ENCODE peak calls at places on chromosomes 11 and 22, in eight cellular contexts. T is dorsolateral prefrontal cortex; A is CD4-positive, alpha-beta T cell; Q is CD8-positive, alpha-beta T cell; S is uterus; W is A549; V is tibial artery; D is heart left ventricle. Z is an unnamed sample.

GRCh38 chr11:45301537-45302246 is 15.6 kb upstream of the SYT13 start:
- DNase-seq in T (no peak), A (no peak), Q (no peak), S (no peak), W (no peak), V (no peak), D (no peak), Z (no peak)

GRCh38 chr11:35736952-35737351 is 74.4 kb downstream of the TRIM44 start:
- DNase-seq in T (no peak), A (no peak), Q (no peak), S (no peak), W (no peak), V (no peak), D (no peak), Z (no peak)

GRCh38 chr22:41782316-41782715 is 18.2 kb upstream of the CCDC134 start:
- DNase-seq in T (peak; percentile 36), A (no peak), Q (peak; percentile 54), S (no peak), W (no peak), V (no peak), D (no peak), Z (no peak)

GRCh38 chr11:64564947-64565889 is 25.8 kb upstream of the SLC22A12 start:
- DNase-seq in T (no peak), A (no peak), Q (no peak), S (no peak), W (peak; percentile 17), V (peak; percentile 57), D (no peak), Z (no peak)

GRCh38 chr11:44629732-44630345 is 64.4 kb downstream of the CD82 start:
- DNase-seq in T (no peak), A (no peak), Q (no peak), S (no peak), W (no peak), V (peak; percentile 37), D (no peak), Z (no peak)

GRCh38 chr22:38230916-38231315 is 29.1 kb downstream of the MAFF start:
- DNase-seq in T (no peak), A (no peak), Q (no peak), S (no peak), W (no peak), V (no peak), D (no peak), Z (no peak)

GRCh38 chr11:72398058-72398758 is 36.1 kb downstream of the CLPB start:
- DNase-seq in T (no peak), A (no peak), Q (peak; percentile 7), S (no peak), W (no peak), V (no peak), D (no peak), Z (no peak)

GRCh38 chr11:131985769-131986393 is 615.5 kb downstream of the NTM start:
- DNase-seq in T (no peak), A (no peak), Q (no peak), S (no peak), W (no peak), V (no peak), D (no peak), Z (no peak)

GRCh38 chr22:30435674-30436126 is 10.1 kb downstream of the MTFP1 start:
- DNase-seq in T (no peak), A (peak; percentile 79), Q (peak; percentile 89), S (peak; percentile 24), W (no peak), V (no peak), D (peak; percentile 47), Z (no peak)

GRCh38 chr11:33869511-33870422 is 22.1 kb downstream of the LMO2 start:
- DNase-seq in T (peak; percentile 24), A (no peak), Q (no peak), S (peak; percentile 19), W (peak; percentile 14), V (peak; percentile 77), D (peak; percentile 47), Z (no peak)

GRCh38 chr11:109285465-109285864 is 136.5 kb upstream of the C11orf87 start:
- DNase-seq in T (no peak), A (no peak), Q (no peak), S (no peak), W (no peak), V (no peak), D (no peak), Z (no peak)

GRCh38 chr11:119684361-119685072 is 44.5 kb downstream of the NECTIN1 start:
- DNase-seq in T (no peak), A (no peak), Q (no peak), S (no peak), W (peak; percentile 10), V (no peak), D (no peak), Z (peak; percentile 85)

GRCh38 chr11:12801976-12802375 is 127.8 kb downstream of the TEAD1 start:
- DNase-seq in T (no peak), A (no peak), Q (no peak), S (no peak), W (no peak), V (no peak), D (no peak), Z (no peak)

GRCh38 chr11:71339178-71339881 is 87.0 kb upstream of the SHANK2 start:
- DNase-seq in T (no peak), A (no peak), Q (no peak), S (no peak), W (no peak), V (peak; percentile 27), D (no peak), Z (peak; percentile 26)

GRCh38 chr11:19954899-19955298 is 205.4 kb downstream of the DBX1 start:
- DNase-seq in T (no peak), A (no peak), Q (no peak), S (no peak), W (peak; percentile 33), V (no peak), D (no peak), Z (no peak)

DNA sequence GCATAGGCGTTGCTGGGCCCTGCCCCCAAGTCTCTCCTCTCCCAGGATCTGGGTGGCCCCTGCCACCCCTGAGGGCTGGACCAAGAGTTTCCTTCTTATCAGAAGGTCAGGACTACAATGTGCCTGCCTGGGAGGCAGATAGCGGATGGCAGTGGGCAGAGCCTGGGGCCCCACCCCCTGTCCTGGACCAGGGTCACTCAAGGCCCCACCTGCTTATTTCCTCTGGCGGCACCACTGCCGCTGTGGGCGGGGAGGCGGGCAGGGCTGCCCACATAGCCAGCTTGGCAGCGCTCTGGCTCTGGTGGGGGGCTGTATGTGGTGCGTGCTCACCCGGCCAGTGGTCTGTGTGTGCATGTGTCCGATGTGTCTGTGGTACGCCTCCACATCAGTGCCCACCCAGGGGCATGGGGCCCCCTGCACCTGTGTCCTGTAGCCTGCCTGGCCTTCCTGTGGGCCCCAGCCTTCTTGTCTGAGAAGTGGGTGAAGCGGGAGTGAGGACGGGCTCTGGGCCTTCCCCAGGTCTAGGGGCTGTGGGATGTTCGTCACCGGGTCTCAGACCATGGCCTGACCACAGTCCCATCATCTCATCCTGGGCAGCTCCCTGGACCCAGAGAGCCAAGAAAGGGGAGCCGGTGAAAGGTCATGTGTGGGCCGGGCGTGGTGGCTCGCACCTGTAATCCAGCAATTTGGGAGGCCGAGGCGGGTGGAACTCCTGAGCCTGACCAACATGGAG is 3.0 kb downstream of the GAS2L1 start:
- DNase-seq in T (no peak), A (no peak), Q (no peak), S (no peak), W (no peak), V (peak; percentile 81), D (peak; percentile 81), Z (no peak)
- H3K27ac ChIP-seq in T (peak overlapping the region; percentile 85), A (no peak overlapping the region), Q (no peak overlapping the region), S (peak overlapping the region; percentile 78), W (no peak overlapping the region), V (peak overlapping the region; percentile 91), D (peak overlapping the region; percentile 93), Z (no peak overlapping the region)

DNA sequence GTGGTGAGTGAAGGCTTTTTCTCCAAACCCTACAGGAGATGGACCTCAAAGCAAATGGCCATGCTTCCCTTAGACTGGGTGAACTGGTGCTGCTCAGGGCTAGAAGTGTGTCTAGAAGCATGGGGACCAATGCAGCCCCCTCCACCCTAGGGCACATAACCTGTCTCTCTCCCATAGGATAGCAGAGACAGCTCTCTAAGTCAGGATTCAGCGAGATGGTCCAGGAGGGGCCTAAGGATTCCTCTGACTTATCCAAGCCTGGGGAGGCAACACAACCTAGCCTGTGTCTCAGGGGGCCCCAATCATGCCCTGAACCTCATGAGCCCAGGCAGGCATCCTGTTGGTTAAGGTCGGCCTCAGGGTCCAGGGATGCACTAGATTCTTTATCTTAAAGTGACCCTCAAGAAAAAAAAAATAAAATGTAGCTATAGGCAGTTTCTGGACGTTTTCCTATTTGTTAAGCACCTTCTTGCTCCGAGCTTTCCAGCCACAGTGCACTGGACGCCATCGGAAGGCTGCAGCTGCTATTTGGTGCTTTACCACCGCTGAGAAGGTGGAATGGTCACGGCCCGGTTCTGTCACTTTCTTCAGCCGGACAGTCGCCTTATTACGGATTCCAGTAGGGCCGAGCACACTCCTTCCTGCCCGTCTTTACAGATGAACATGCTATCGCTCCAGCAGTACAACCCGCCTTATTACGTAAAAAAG is 5.0 kb upstream of the CCND1 start:
- DNase-seq in T (no peak), A (no peak), Q (no peak), S (no peak), W (no peak), V (no peak), D (no peak), Z (no peak)
- H3K27ac ChIP-seq in T (no peak overlapping the region), A (no peak overlapping the region), Q (no peak overlapping the region), S (no peak overlapping the region), W (peak overlapping the region; percentile 79), V (peak overlapping the region; percentile 26), D (peak overlapping the region; percentile 79), Z (no peak overlapping the region)

DNA sequence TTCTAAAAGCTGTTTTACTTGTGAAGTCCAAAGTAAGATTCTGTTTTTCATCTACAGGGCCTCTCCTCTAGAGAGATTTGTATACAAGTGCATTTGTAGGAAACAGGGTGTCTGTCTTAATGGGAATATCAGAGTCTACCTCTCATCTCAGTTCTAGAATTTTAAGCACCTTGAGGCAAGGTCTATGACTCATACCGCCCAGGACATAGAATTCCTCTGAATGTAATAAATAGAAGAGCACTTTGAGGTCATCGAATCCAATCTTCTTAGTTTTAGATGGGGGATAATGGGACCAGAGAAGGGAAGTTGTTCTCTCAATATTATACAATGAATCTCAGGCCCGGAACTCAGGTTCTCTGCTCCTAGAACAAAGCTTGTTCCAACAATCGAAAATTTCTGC is 101.8 kb upstream of the TIMP3 start:
- DNase-seq in T (no peak), A (no peak), Q (no peak), S (no peak), W (no peak), V (no peak), D (no peak), Z (no peak)
- H3K27ac ChIP-seq in T (no peak overlapping the region), A (no peak overlapping the region), Q (no peak overlapping the region), S (peak overlapping the region; percentile 70), W (no peak overlapping the region), V (peak overlapping the region; percentile 41), D (peak overlapping the region; percentile 51), Z (no peak overlapping the region)

GRCh38 chr22:42891008-42891407 is 33.9 kb upstream of the ARFGAP3 start:
- DNase-seq in T (no peak), A (no peak), Q (no peak), S (no peak), W (no peak), V (no peak), D (no peak), Z (no peak)
- H3K27ac ChIP-seq in T (no peak overlapping the region), A (no peak overlapping the region), Q (no peak overlapping the region), S (no peak overlapping the region), W (no peak overlapping the region), V (no peak overlapping the region), D (no peak overlapping the region), Z (no peak overlapping the region)

GRCh38 chr22:26718488-26718887 is 61.1 kb downstream of the MIAT start:
- DNase-seq in T (no peak), A (no peak), Q (no peak), S (no peak), W (no peak), V (no peak), D (no peak), Z (no peak)
- H3K27ac ChIP-seq in T (no peak overlapping the region), A (no peak overlapping the region), Q (no peak overlapping the region), S (no peak overlapping the region), W (peak overlapping the region; percentile 74), V (no peak overlapping the region), D (no peak overlapping the region), Z (no peak overlapping the region)